ENCODE peak calls at places on chromosomes 4 and X, in seven cellular contexts. A is cardiac muscle cell, M is lower leg skin, R is dorsolateral prefrontal cortex, G is GM20000, W is stomach, H is GM12878. P is an unnamed sample.

GRCh38 chr4:34371676-34372075 is 1872.6 kb downstream of the ARAP2 start:
- DNase-seq in A (peak; percentile 34), G (no peak), W (no peak), H (no peak), R (no peak), M (no peak), P (no peak)

GRCh38 chr4:26321326-26322276 is 787 bp downstream of the RBPJ start:
- DNase-seq in H (no peak), W (no peak), G (peak; percentile 29), R (peak; percentile 51), M (peak; percentile 88), A (peak; percentile 30), P (no peak)

GRCh38 chr4:1296324-1297022 is 6.8 kb downstream of the MAEA start:
- DNase-seq in R (no peak), G (peak; percentile 23), A (no peak), W (no peak), H (no peak), M (peak; percentile 76), P (no peak)

GRCh38 chr4:173288296-173288695 is 45.9 kb downstream of the HMGB2 start:
- DNase-seq in G (peak; percentile 18), R (no peak), A (peak; percentile 84), M (no peak), W (peak; percentile 68), H (peak; percentile 24), P (peak; percentile 75)

GRCh38 chr4:128811571-128812359 is 2.3 kb downstream of the JADE1 start:
- DNase-seq in M (peak; percentile 98), R (peak; percentile 91), G (peak; percentile 93), W (peak; percentile 89), H (no peak), A (peak; percentile 95), P (peak; percentile 53)

GRCh38 chrX:112760697-112761096 is 79.9 kb downstream of the AMOT start:
- DNase-seq in H (peak; percentile 20), M (no peak), A (peak; percentile 0), R (no peak), W (no peak), G (peak; percentile 7), P (no peak)

GRCh38 chr4:184252136-184253071 is 34.7 kb upstream of the ENPP6 start:
- DNase-seq in G (no peak), W (no peak), H (no peak), A (no peak), M (no peak), R (no peak), P (no peak)

GRCh38 chrX:13013353-13014110 is 30.9 kb downstream of the FAM9C start:
- DNase-seq in R (no peak), H (no peak), M (no peak), W (no peak), A (peak; percentile 78), G (no peak), P (no peak)

GRCh38 chrX:44227981-44228380 is 115.5 kb downstream of the EFHC2 start:
- DNase-seq in R (no peak), W (no peak), G (no peak), H (no peak), A (no peak), M (no peak), P (no peak)

GRCh38 chr4:104475652-104476051 is 19.0 kb downstream of the CXXC4 start:
- DNase-seq in M (no peak), G (no peak), R (no peak), A (no peak), H (no peak), W (no peak), P (no peak)

GRCh38 chr4:23268072-23268771 is 575.5 kb downstream of the GBA3 start:
- DNase-seq in A (no peak), M (no peak), W (no peak), R (no peak), G (no peak), H (no peak), P (no peak)

GRCh38 chr4:184843984-184844554 is 18.3 kb upstream of the ACSL1 start:
- DNase-seq in M (no peak), H (no peak), R (no peak), W (no peak), G (no peak), A (peak; percentile 47), P (no peak)

GRCh38 chrX:109089359-109089758 is 353.0 kb upstream of the IRS4 start:
- DNase-seq in R (no peak), A (no peak), M (no peak), W (no peak), H (peak; percentile 32), G (no peak), P (no peak)

GRCh38 chrX:12007881-12008280 is 130.4 kb upstream of the FRMPD4 start:
- DNase-seq in G (no peak), H (no peak), M (no peak), A (peak; percentile 75), R (no peak), W (no peak), P (no peak)

GRCh38 chrX:67692246-67692645 is 148.4 kb downstream of the AR start:
- DNase-seq in G (no peak), M (no peak), W (no peak), R (no peak), A (peak; percentile 50), H (no peak), P (no peak)

GRCh38 chrX:1444896-1445480 is 7.7 kb downstream of the ASMTL start:
- DNase-seq in H (no peak), W (no peak), R (peak; percentile 12), A (no peak), M (peak; percentile 76), G (no peak), P (no peak)

GRCh38 chr4:52659722-52660261 is 691 bp upstream of the USP46 start:
- DNase-seq in A (peak; percentile 38), G (peak; percentile 49), M (peak; percentile 93), W (peak; percentile 71), R (peak; percentile 55), H (no peak), P (no peak)

GRCh38 chr4:168615294-168615693 is 118.4 kb downstream of the PALLD start:
- DNase-seq in H (no peak), R (no peak), M (no peak), G (no peak), W (no peak), A (peak; percentile 74), P (no peak)

GRCh38 chr4:84498203-84499026 is 677 bp downstream of the NKX6-1 start:
- DNase-seq in W (no peak), R (no peak), G (peak; percentile 36), H (no peak), M (no peak), A (peak; percentile 35), P (no peak)

GRCh38 chr4:82694892-82695291 is 103.7 kb downstream of the SCD5 start:
- DNase-seq in M (no peak), W (no peak), A (no peak), R (no peak), G (no peak), H (no peak), P (no peak)

GRCh38 chr4:181877329-181877848 is 365.8 kb upstream of the TENM3 start:
- DNase-seq in G (no peak), A (no peak), M (no peak), W (no peak), H (no peak), R (no peak), P (no peak)

GRCh38 chrX:12245650-12246645 is 107.7 kb downstream of the FRMPD4 start:
- DNase-seq in R (no peak), H (no peak), A (peak; percentile 74), W (no peak), M (no peak), G (no peak), P (no peak)

GRCh38 chr4:30718889-30719252 is 1.3 kb upstream of the PCDH7 start:
- DNase-seq in M (no peak), R (no peak), A (peak; percentile 15), H (no peak), G (peak; percentile 23), W (no peak), P (no peak)
- TF ChIP-seq CTCF in M (no peak), R (no peak), A (no peak), H (no peak), G (no peak), W (no peak), P (no peak)

DNA sequence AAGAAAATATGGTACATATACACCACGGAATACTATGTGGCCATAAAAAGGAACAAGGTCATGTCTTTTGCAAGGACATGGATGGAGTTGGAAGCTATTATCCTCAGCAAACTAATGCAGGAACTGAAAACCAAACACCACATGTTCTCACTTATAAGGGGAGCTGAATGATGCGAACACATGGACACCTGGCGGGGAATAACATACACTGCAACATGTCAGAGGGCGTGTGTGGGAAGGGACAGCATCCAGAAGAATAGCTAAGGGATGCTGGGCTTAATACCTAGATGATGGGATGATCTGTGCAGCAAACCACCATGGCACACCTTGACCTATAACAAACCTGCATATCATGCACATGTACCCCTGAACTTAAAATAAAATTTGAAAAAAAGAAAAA is 19.5 kb upstream of the CNKSR2 start:
- DNase-seq in G (no peak), H (no peak), A (no peak), R (no peak), M (no peak), W (no peak), P (no peak)
- TF ChIP-seq CTCF in G (no peak), H (peak; percentile 18), A (no peak), R (no peak), M (no peak), W (no peak), P (no peak)

DNA sequence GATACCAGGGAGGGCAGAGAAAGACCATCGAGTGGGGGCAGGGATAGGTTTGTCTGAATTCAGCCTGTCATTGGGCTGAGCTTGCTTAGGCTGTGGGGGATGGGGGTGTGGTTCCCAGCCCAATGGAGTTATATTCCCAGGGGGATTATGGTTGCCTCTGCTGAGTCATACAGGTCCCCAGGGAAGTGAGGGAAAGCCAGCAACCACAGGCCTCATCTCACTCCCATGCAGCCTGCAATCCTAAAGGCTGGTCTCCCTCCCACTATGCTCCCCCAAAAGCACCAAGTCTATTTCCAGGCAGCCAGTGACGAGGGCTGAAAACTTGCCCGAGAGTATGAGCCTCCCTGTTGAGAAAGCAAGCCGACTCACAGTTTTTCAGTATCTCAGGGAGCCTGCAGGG is 39.3 kb downstream of the AFM start:
- DNase-seq in M (no peak), W (no peak), H (no peak), G (no peak), R (no peak), A (peak; percentile 93), P (no peak)
- TF ChIP-seq CTCF in M (no peak), W (no peak), H (no peak), G (no peak), R (no peak), A (peak; percentile 12), P (no peak)

DNA sequence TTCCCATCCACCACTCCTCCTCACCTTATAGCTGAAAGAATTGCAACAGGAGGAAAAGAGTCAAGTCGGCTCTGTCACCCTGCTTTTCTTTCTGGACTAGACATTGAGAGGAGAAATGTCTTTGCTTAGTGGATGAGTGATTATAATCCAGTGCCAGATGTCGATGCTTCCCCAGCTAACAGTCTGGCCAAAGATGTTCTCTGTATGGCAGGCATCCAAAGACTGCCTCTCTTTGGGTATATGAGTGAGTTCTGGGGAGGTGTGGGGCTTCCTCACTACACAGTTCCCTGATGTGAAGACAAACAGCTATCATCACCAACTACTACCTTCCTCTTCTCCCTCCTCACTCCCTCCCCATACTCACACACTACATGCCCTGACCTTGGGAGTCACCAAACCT is 90.9 kb downstream of the COMMD8 start:
- DNase-seq in A (no peak), W (no peak), R (no peak), G (no peak), M (no peak), H (no peak), P (no peak)
- TF ChIP-seq CTCF in A (no peak), W (no peak), R (no peak), G (no peak), M (no peak), H (no peak), P (no peak)